ENCODE peak calls at places on chromosomes 6 and 20, in seven cellular contexts. N, X, Q, D, G, E and V are unnamed samples.

GRCh38 chr6:80527552-80528052 is 421.1 kb downstream of the BCKDHB start:
- DNase-seq in D (no peak), Q (no peak), E (no peak), N (no peak), G (no peak), X (no peak), V (no peak)

GRCh38 chr20:3340443-3340842 is 67.0 kb downstream of the DNAAF9 start:
- DNase-seq in D (no peak), N (no peak), E (no peak), G (no peak), X (no peak), Q (peak; percentile 92), V (peak; percentile 84)

GRCh38 chr20:50301712-50302111 is 111.1 kb downstream of the CEBPB start:
- DNase-seq in N (no peak), X (no peak), D (no peak), G (no peak), E (no peak), Q (no peak), V (no peak)

GRCh38 chr6:6972456-6972855 is 135.3 kb upstream of the RREB1 start:
- DNase-seq in D (no peak), G (peak; percentile 91), E (no peak), X (no peak), Q (peak; percentile 37), N (peak; percentile 86), V (no peak)

GRCh38 chr6:9240861-9241260 is 805.5 kb upstream of the SLC35B3 start:
- DNase-seq in N (no peak), Q (no peak), D (no peak), E (no peak), X (no peak), G (no peak), V (no peak)

GRCh38 chr6:2713473-2714358 is 37.0 kb downstream of the MYLK4 start:
- DNase-seq in N (peak; percentile 81), G (peak; percentile 87), E (no peak), D (no peak), Q (no peak), X (no peak), V (no peak)

GRCh38 chr6:98847767-98848538 is 13.6 kb downstream of the POU3F2 start:
- DNase-seq in X (peak; percentile 44), E (no peak), D (no peak), Q (no peak), G (no peak), N (no peak), V (no peak)

GRCh38 chr20:54250691-54251090 is 42.8 kb downstream of the PFDN4 start:
- DNase-seq in X (no peak), N (no peak), E (no peak), Q (no peak), G (no peak), D (no peak), V (no peak)

GRCh38 chr6:163816441-163816840 is 401.9 kb downstream of the QKI start:
- DNase-seq in X (no peak), N (no peak), Q (no peak), D (no peak), G (peak; percentile 28), E (no peak), V (no peak)

GRCh38 chr20:48659888-48660287 is 167.9 kb downstream of the PREX1 start:
- DNase-seq in D (no peak), E (no peak), X (no peak), G (no peak), Q (no peak), N (peak; percentile 54), V (peak; percentile 84)

DNA sequence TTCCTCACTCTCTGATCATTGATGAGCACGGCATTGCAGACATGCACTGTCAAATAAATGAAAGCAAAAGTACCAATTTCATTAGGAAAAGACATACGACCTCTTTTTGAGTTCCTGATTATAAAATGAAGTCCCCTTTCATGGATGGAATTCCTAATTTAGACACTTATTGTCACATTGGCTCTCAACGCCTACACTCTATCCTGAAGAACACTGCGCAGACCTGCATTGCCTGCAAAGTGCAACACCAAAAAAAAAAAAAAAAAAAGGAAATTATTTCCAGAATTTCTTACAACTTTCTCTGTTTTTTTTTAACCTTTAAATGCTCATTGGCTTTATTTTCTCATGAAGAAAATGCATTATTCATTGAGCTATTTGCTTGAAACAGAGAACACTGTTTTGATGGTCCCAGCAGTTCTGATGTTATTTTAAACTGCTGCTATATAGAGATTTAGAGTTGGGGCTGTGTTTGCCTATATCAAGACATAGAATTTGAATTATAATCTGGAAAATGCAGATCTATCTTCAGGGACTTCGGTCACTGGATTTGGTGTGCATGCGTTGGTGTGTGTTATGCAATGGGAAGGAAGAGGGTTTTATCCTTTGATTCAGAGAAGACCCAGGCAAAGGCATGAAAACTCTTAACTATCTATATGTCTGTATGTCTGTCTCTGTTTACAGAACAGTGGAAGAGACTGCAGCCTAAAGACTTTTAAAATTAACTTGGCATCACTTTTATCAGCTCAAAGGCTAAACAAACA is 1.8 kb downstream of the ADGRB3 start:
- DNase-seq in X (no peak), N (no peak), G (no peak), D (no peak), Q (no peak), E (no peak), V (no peak)
- H3K4me3 ChIP-seq in X (no peak overlapping the region), N (no peak overlapping the region), G (no peak overlapping the region), D (no peak overlapping the region), Q (no peak overlapping the region), E (no peak overlapping the region), V (peak overlapping the region; percentile 83)

GRCh38 chr6:162728177-162728571 is 400 bp downstream of the PACRG start:
- DNase-seq in G (peak; percentile 10), E (no peak), N (no peak), D (no peak), Q (peak; percentile 16), X (no peak), V (no peak)
- H3K4me3 ChIP-seq in G (peak overlapping the region; percentile 84), E (peak overlapping the region; percentile 78), N (peak overlapping the region; percentile 65), D (peak overlapping the region; percentile 61), Q (peak overlapping the region; percentile 99), X (no peak overlapping the region), V (peak overlapping the region; percentile 91)

GRCh38 chr20:6121504-6121903 is 1.3 kb downstream of the FERMT1 start:
- DNase-seq in E (no peak), G (no peak), N (no peak), D (no peak), X (no peak), Q (no peak), V (no peak)
- H3K4me3 ChIP-seq in E (no peak overlapping the region), G (peak overlapping the region; percentile 72), N (peak overlapping the region; percentile 72), D (peak overlapping the region; percentile 81), X (no peak overlapping the region), Q (no peak overlapping the region), V (no peak overlapping the region)

GRCh38 chr6:166620478-166621113 is 6.5 kb downstream of the RPS6KA2 start:
- DNase-seq in G (peak; percentile 50), X (no peak), Q (no peak), N (no peak), E (no peak), D (no peak), V (no peak)
- H3K4me3 ChIP-seq in G (no peak overlapping the region), X (no peak overlapping the region), Q (no peak overlapping the region), N (peak overlapping the region; percentile 19), E (no peak overlapping the region), D (no peak overlapping the region), V (no peak overlapping the region)

GRCh38 chr6:158665332-158665731 is 15.5 kb downstream of the SYTL3 start:
- DNase-seq in X (no peak), D (no peak), N (no peak), E (no peak), Q (no peak), G (no peak), V (no peak)

GRCh38 chr6:158668707-158669103 is 18.9 kb downstream of the SYTL3 start:
- DNase-seq in X (no peak), N (no peak), D (no peak), Q (no peak), E (no peak), G (no peak), V (no peak)

GRCh38 chr6:158667360-158667981 is 17.6 kb downstream of the SYTL3 start:
- DNase-seq in E (no peak), X (no peak), D (no peak), N (no peak), Q (no peak), G (no peak), V (no peak)

GRCh38 chr6:158669145-158670035 is 19.5 kb downstream of the SYTL3 start:
- DNase-seq in Q (no peak), X (no peak), G (peak; percentile 69), E (no peak), D (no peak), N (no peak), V (no peak)

GRCh38 chr6:158666637-158667359 is 16.9 kb downstream of the SYTL3 start:
- DNase-seq in D (no peak), G (peak; percentile 21), Q (no peak), X (no peak), E (no peak), N (peak; percentile 22), V (peak; percentile 74)
- H3K4me3 ChIP-seq in D (no peak overlapping the region), G (no peak overlapping the region), Q (no peak overlapping the region), X (no peak overlapping the region), E (no peak overlapping the region), N (no peak overlapping the region), V (no peak overlapping the region)

GRCh38 chr6:42978793-42979522 is at the start of gene PEX6:
- DNase-seq in X (peak; percentile 96), Q (peak; percentile 88), G (peak; percentile 84), D (peak; percentile 70), E (peak; percentile 96), N (peak; percentile 72), V (peak; percentile 89)
- H3K4me3 ChIP-seq in X (peak within 1 kb of the TSS; percentile 69), Q (peak within 1 kb of the TSS; percentile 66), G (peak within 1 kb of the TSS; percentile 81), D (peak within 1 kb of the TSS; percentile 90), E (peak within 1 kb of the TSS; percentile 88), N (peak within 1 kb of the TSS; percentile 82), V (peak within 1 kb of the TSS; percentile 97)

DNA sequence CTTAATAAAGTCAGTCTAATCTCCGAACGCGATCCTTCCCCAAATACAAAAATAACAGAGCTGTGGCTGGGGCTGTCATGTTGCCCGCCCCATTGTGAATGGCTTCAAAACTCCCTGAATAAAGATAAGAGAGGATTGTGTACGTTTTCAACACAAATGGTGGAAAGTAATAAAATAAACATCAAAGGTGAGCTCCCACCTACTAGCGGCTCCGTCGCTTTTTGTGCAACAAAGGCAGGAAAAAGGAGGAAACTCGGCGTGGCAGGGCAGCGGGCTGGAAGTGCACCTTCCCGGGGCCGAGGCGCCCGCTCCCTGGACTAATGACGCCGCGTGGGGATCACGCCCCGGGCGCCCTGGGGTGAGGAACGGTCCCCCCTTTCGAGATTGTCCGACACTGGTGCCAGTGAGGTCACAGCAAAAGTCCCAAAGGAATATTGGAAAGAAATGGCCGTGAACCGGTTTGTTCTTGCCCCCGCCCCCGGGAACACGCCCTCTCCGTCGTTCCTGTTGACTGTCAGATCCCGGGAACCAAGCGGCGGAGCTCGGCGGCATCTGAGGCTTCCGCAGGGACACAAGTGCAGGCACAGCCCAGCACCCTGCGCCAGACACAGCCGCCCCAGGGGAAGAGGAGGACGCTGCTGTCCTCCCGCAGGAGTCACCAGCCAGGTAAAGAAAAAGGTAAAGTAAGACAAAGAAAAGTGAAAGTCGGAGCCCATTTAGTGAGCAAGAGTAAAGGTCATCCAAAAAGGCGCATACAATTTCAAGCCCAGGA is 1.1 kb upstream of the FOXQ1 start:
- DNase-seq in G (no peak), N (no peak), D (peak; percentile 16), Q (no peak), X (peak; percentile 59), E (no peak), V (peak; percentile 79)
- H3K4me3 ChIP-seq in G (peak overlapping the region; percentile 89), N (peak overlapping the region; percentile 53), D (peak overlapping the region; percentile 54), Q (no peak overlapping the region), X (no peak overlapping the region), E (no peak overlapping the region), V (peak overlapping the region; percentile 64)